ENCODE peak calls at places on chromosomes 11 and 22, in seven cellular contexts. B is DMS153; D is activated naive CD4-positive, alpha-beta T cell; C is cardiac muscle cell; R is memory B cell; E is stimulated activated CD8-positive, alpha-beta memory T cell treated with anti-CD3 and anti-CD28 coated beads, Interleukin-15, amount 100 ng/mL, for 48 hours; W is AG04450. T is an unnamed sample.

GRCh38 chr11:2380807-2381350 is 3.8 kb downstream of the CD81 start:
- DNase-seq in D (no peak), W (no peak), B (no peak), C (peak; percentile 79), R (peak; percentile 33), E (no peak), T (peak; percentile 84)

GRCh38 chr22:49372530-49373288 is 455.0 kb downstream of the BRD1 start:
- DNase-seq in C (no peak), B (no peak), R (no peak), E (no peak), W (no peak), D (no peak), T (peak; percentile 21)

GRCh38 chr11:121613724-121614123 is 161.0 kb upstream of the SORL1-AS1 start:
- DNase-seq in E (no peak), R (no peak), C (peak; percentile 29), B (peak; percentile 49), W (peak; percentile 55), D (no peak), T (no peak)

GRCh38 chr11:1220941-1221721 is 1.7 kb upstream of the MUC5B start:
- DNase-seq in D (no peak), C (no peak), B (no peak), W (no peak), E (no peak), R (no peak), T (no peak)

GRCh38 chr11:126586303-126586627 is 230.8 kb downstream of the ST3GAL4 start:
- DNase-seq in B (no peak), R (no peak), W (no peak), C (no peak), D (no peak), E (no peak), T (no peak)

GRCh38 chr22:24191893-24192292 is 10.6 kb downstream of the SUSD2 start:
- DNase-seq in E (no peak), B (no peak), W (no peak), D (no peak), R (no peak), C (no peak), T (no peak)

GRCh38 chr11:92826136-92826535 is 143.3 kb upstream of the MTNR1B start:
- DNase-seq in W (no peak), E (no peak), D (no peak), B (no peak), C (peak; percentile 5), R (no peak), T (no peak)

GRCh38 chr11:80163011-80163410 is 722.2 kb upstream of the TENM4 start:
- DNase-seq in C (peak; percentile 54), D (no peak), B (no peak), W (no peak), E (no peak), R (no peak), T (no peak)

GRCh38 chr11:29712616-29713015 is 304.2 kb downstream of the KCNA4 start:
- DNase-seq in W (no peak), E (no peak), D (no peak), B (no peak), R (no peak), C (no peak), T (no peak)

GRCh38 chr11:123640677-123641494 is 13.5 kb downstream of the SCN3B start:
- DNase-seq in R (peak; percentile 28), E (no peak), W (no peak), D (no peak), C (peak; percentile 54), B (peak; percentile 9), T (peak; percentile 58)

GRCh38 chr11:77104727-77105126 is 2.1 kb downstream of the OMP start:
- DNase-seq in R (no peak), E (no peak), C (peak; percentile 24), W (no peak), D (no peak), B (no peak), T (no peak)

GRCh38 chr22:43181321-43182076 is 5.4 kb downstream of the TTLL12 start:
- DNase-seq in W (no peak), E (no peak), D (no peak), C (no peak), B (no peak), R (no peak), T (peak; percentile 56)

GRCh38 chr11:47766363-47767227 is 546 bp downstream of the FNBP4 start:
- DNase-seq in D (peak; percentile 41), R (peak; percentile 83), B (no peak), W (no peak), C (peak; percentile 68), E (peak; percentile 56), T (peak; percentile 84)

GRCh38 chr11:28457481-28458145 is 349.4 kb downstream of the METTL15 start:
- DNase-seq in R (no peak), B (no peak), C (no peak), D (no peak), W (no peak), E (no peak), T (no peak)

GRCh38 chr11:69883292-69884255 is 64.4 kb upstream of the FGF3 start:
- DNase-seq in R (no peak), W (no peak), D (no peak), B (no peak), C (no peak), E (no peak), T (no peak)

GRCh38 chr22:47282851-47283250 is 520.4 kb downstream of the TBC1D22A start:
- DNase-seq in E (no peak), B (no peak), R (no peak), D (no peak), C (no peak), W (no peak), T (no peak)

GRCh38 chr11:64339754-64340408 is at the start of gene CCDC88B:
- DNase-seq in E (peak; percentile 77), C (no peak), B (no peak), D (peak; percentile 52), W (no peak), R (peak; percentile 85), T (no peak)

GRCh38 chr11:20109731-20110445 is 50.4 kb downstream of the DBX1 start:
- DNase-seq in B (no peak), E (no peak), W (no peak), D (no peak), C (no peak), R (no peak), T (no peak)

GRCh38 chr22:49946612-49947295 is 13.8 kb upstream of the PIM3 start:
- DNase-seq in C (no peak), E (no peak), R (no peak), W (no peak), B (no peak), D (no peak), T (no peak)

T was measured in testis.